ENCODE peak calls at places on chromosomes 5 and 9, in six cellular contexts. One of them, this sample, is unnamed.
A peak's percentile ranks its signal among the peaks of the same experiment; 100 is the strongest.

GRCh38 chr9:105065119-105066088 is 137.4 kb upstream of the ABCA1 start:
- DNase-seq in GM12878: no peak
- DNase-seq in SK-N-SH: no peak
- DNase-seq in H1: no peak
- DNase-seq in HepG2: peak; percentile 91
- DNase-seq in K562: no peak
- DNase-seq in this sample: no peak

GRCh38 chr5:135020111-135020895 is 13.7 kb downstream of the PITX1 start:
- DNase-seq in GM12878: no peak
- DNase-seq in SK-N-SH: peak; percentile 30
- DNase-seq in H1: no peak
- DNase-seq in HepG2: no peak
- DNase-seq in K562: no peak
- DNase-seq in this sample: no peak

GRCh38 chr5:14178091-14178490 is 34.9 kb downstream of the TRIO start:
- DNase-seq in GM12878: no peak
- DNase-seq in SK-N-SH: no peak
- DNase-seq in H1: no peak
- DNase-seq in HepG2: no peak
- DNase-seq in K562: no peak
- DNase-seq in this sample: no peak

GRCh38 chr5:154058055-154059038 is 19.6 kb downstream of the MFAP3 start:
- DNase-seq in GM12878: peak; percentile 63
- DNase-seq in SK-N-SH: no peak
- DNase-seq in H1: no peak
- DNase-seq in HepG2: no peak
- DNase-seq in K562: no peak
- DNase-seq in this sample: no peak

GRCh38 chr9:92100237-92100911 is 14.8 kb downstream of the SPTLC1 start:
- DNase-seq in GM12878: no peak
- DNase-seq in SK-N-SH: no peak
- DNase-seq in H1: no peak
- DNase-seq in HepG2: no peak
- DNase-seq in K562: no peak
- DNase-seq in this sample: no peak

GRCh38 chr9:99966720-99967119 is 60.3 kb downstream of the STX17 start:
- DNase-seq in GM12878: no peak
- DNase-seq in SK-N-SH: no peak
- DNase-seq in H1: no peak
- DNase-seq in HepG2: peak; percentile 69
- DNase-seq in K562: no peak
- DNase-seq in this sample: no peak

GRCh38 chr9:20472646-20473045 is 149.7 kb downstream of the MLLT3 start:
- DNase-seq in GM12878: no peak
- DNase-seq in SK-N-SH: no peak
- DNase-seq in H1: no peak
- DNase-seq in HepG2: no peak
- DNase-seq in K562: no peak
- DNase-seq in this sample: no peak

GRCh38 chr5:174972291-174972690 is 247.9 kb downstream of the MSX2 start:
- DNase-seq in GM12878: no peak
- DNase-seq in SK-N-SH: no peak
- DNase-seq in H1: no peak
- DNase-seq in HepG2: no peak
- DNase-seq in K562: no peak
- DNase-seq in this sample: no peak

GRCh38 chr5:156394642-156395393 is 67.9 kb downstream of the SGCD start:
- DNase-seq in GM12878: no peak
- DNase-seq in SK-N-SH: no peak
- DNase-seq in H1: no peak
- DNase-seq in HepG2: no peak
- DNase-seq in K562: no peak
- DNase-seq in this sample: no peak

GRCh38 chr9:122120672-122121071 is 27.6 kb upstream of the TTLL11 start:
- DNase-seq in GM12878: no peak
- DNase-seq in SK-N-SH: no peak
- DNase-seq in H1: no peak
- DNase-seq in HepG2: no peak
- DNase-seq in K562: no peak
- DNase-seq in this sample: no peak

GRCh38 chr5:163917741-163918140 is 412.3 kb downstream of the MAT2B start:
- DNase-seq in GM12878: no peak
- DNase-seq in SK-N-SH: no peak
- DNase-seq in H1: no peak
- DNase-seq in HepG2: no peak
- DNase-seq in K562: no peak
- DNase-seq in this sample: no peak

GRCh38 chr5:132905938-132906337 is 32.5 kb downstream of the LEAP2 start:
- DNase-seq in GM12878: no peak
- DNase-seq in SK-N-SH: no peak
- DNase-seq in H1: no peak
- DNase-seq in HepG2: peak; percentile 79
- DNase-seq in K562: no peak
- DNase-seq in this sample: no peak

DNA sequence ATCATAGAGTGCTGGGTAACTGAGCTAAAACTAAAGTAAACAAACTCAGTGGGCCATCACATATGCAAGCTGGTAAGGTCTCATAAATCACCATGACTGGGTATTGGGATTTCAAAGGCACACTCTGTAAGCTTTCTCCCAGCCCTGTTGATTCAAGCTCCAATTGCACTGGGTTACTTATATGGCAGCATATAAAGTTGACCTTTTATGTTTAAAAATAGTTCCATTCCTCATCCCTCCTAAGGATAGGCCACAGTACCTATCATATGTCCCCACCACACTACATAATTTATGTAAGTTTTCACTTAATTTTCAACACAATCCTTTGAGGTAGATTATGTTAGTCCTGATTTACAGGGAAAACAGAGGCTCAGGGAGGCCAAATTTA is 438.4 kb downstream of the RAB3C start:
- DNase-seq in GM12878: no peak
- DNase-seq in SK-N-SH: no peak
- DNase-seq in H1: no peak
- DNase-seq in HepG2: no peak
- DNase-seq in K562: no peak
- DNase-seq in this sample: no peak
- TF ChIP-seq GABPA in GM12878: no peak
- TF ChIP-seq GABPA in SK-N-SH: no peak
- TF ChIP-seq GABPA in H1: no peak
- TF ChIP-seq GABPA in HepG2: no peak
- TF ChIP-seq GABPA in K562: no peak
- TF ChIP-seq GABPA in this sample: no peak

GRCh38 chr9:2781336-2781735 is 62.6 kb downstream of the PUM3 start:
- DNase-seq in GM12878: no peak
- DNase-seq in SK-N-SH: no peak
- DNase-seq in H1: no peak
- DNase-seq in HepG2: no peak
- DNase-seq in K562: no peak
- DNase-seq in this sample: no peak

GRCh38 chr9:2787065-2787464 is 56.8 kb downstream of the PUM3 start:
- DNase-seq in GM12878: no peak
- DNase-seq in SK-N-SH: no peak
- DNase-seq in H1: no peak
- DNase-seq in HepG2: no peak
- DNase-seq in K562: no peak
- DNase-seq in this sample: no peak

GRCh38 chr9:2780846-2781245 is 63.0 kb downstream of the PUM3 start:
- DNase-seq in GM12878: no peak
- DNase-seq in SK-N-SH: no peak
- DNase-seq in H1: no peak
- DNase-seq in HepG2: no peak
- DNase-seq in K562: no peak
- DNase-seq in this sample: no peak

GRCh38 chr9:2788948-2789347 is 54.9 kb downstream of the PUM3 start:
- DNase-seq in GM12878: no peak
- DNase-seq in SK-N-SH: no peak
- DNase-seq in H1: no peak
- DNase-seq in HepG2: no peak
- DNase-seq in K562: no peak
- DNase-seq in this sample: no peak

DNA sequence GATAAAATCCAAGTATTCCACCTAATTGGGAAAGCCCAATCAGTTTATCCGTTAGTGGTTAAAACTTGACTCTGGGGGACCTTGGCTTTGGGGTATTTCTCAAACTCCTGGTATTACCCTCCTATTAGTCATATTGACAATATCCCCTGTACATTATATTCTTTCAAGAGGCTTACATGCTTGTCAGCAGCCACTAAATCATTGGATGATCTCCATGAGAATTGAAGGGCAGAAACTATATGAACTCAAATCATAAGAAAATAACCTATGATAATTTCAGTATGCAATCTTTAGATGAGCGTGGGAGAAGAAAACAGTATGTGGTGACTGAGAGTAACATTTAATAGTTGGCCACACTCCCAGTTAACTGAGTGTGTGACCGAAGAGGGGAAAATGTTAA is 58.8 kb downstream of the PUM3 start:
- DNase-seq in GM12878: no peak
- DNase-seq in SK-N-SH: no peak
- DNase-seq in H1: no peak
- DNase-seq in HepG2: no peak
- DNase-seq in K562: no peak
- DNase-seq in this sample: no peak
- H3K27ac ChIP-seq in GM12878: no peak overlapping the region
- H3K27ac ChIP-seq in SK-N-SH: no peak overlapping the region
- H3K27ac ChIP-seq in H1: no peak overlapping the region
- H3K27ac ChIP-seq in HepG2: no peak overlapping the region
- H3K27ac ChIP-seq in K562: no peak overlapping the region
- H3K27ac ChIP-seq in this sample: no peak overlapping the region

DNA sequence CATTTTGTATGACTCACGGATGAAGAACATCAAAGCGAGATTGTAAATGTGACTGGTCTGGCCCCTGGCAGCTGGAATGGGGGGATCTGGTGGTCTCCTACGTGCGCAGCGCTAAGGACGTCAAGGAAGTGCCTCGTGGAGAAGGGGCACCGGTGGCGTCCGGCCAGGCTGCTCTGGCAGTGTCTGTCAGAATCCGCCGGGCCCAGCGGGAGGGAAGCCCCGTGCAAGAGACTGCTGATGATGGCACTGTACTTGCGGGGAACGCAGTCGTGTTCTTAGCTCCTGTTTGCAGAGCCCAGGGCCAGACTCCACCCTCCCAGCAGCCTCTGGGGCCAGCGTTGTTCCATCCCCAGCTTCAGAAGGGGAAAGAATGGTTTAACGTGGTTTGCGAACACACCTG is 75.5 kb downstream of the COL5A1 start:
- DNase-seq in GM12878: no peak
- DNase-seq in SK-N-SH: no peak
- DNase-seq in H1: no peak
- DNase-seq in HepG2: no peak
- DNase-seq in K562: no peak
- DNase-seq in this sample: no peak
- TF ChIP-seq GABPA in GM12878: no peak
- TF ChIP-seq GABPA in SK-N-SH: no peak
- TF ChIP-seq GABPA in H1: no peak
- TF ChIP-seq GABPA in HepG2: no peak
- TF ChIP-seq GABPA in K562: no peak
- TF ChIP-seq GABPA in this sample: no peak

GRCh38 chr5:58922392-58923171 is 339.7 kb downstream of the RAB3C start:
- DNase-seq in GM12878: no peak
- DNase-seq in SK-N-SH: no peak
- DNase-seq in H1: no peak
- DNase-seq in HepG2: no peak
- DNase-seq in K562: no peak
- DNase-seq in this sample: no peak
- H3K27ac ChIP-seq in GM12878: no peak overlapping the region
- H3K27ac ChIP-seq in SK-N-SH: no peak overlapping the region
- H3K27ac ChIP-seq in H1: no peak overlapping the region
- H3K27ac ChIP-seq in HepG2: no peak overlapping the region
- H3K27ac ChIP-seq in K562: no peak overlapping the region
- H3K27ac ChIP-seq in this sample: no peak overlapping the region

GRCh38 chr9:27129221-27129620 is 20.2 kb downstream of the TEK start:
- DNase-seq in GM12878: no peak
- DNase-seq in SK-N-SH: no peak
- DNase-seq in H1: no peak
- DNase-seq in HepG2: no peak
- DNase-seq in K562: no peak
- DNase-seq in this sample: no peak
- TF ChIP-seq GABPA in GM12878: no peak
- TF ChIP-seq GABPA in SK-N-SH: no peak
- TF ChIP-seq GABPA in H1: no peak
- TF ChIP-seq GABPA in HepG2: no peak
- TF ChIP-seq GABPA in K562: no peak
- TF ChIP-seq GABPA in this sample: no peak

GRCh38 chr9:18347381-18348084 is 126.4 kb upstream of the ADAMTSL1 start:
- DNase-seq in GM12878: no peak
- DNase-seq in SK-N-SH: no peak
- DNase-seq in H1: no peak
- DNase-seq in HepG2: no peak
- DNase-seq in K562: no peak
- DNase-seq in this sample: no peak
- H3K27ac ChIP-seq in GM12878: no peak overlapping the region
- H3K27ac ChIP-seq in SK-N-SH: peak overlapping the region; percentile 2
- H3K27ac ChIP-seq in H1: no peak overlapping the region
- H3K27ac ChIP-seq in HepG2: no peak overlapping the region
- H3K27ac ChIP-seq in K562: no peak overlapping the region
- H3K27ac ChIP-seq in this sample: no peak overlapping the region

GRCh38 chr9:13967011-13967410 is 346.9 kb downstream of the NFIB start:
- DNase-seq in GM12878: no peak
- DNase-seq in SK-N-SH: no peak
- DNase-seq in H1: no peak
- DNase-seq in HepG2: no peak
- DNase-seq in K562: no peak
- DNase-seq in this sample: no peak
- TF ChIP-seq GABPA in GM12878: no peak
- TF ChIP-seq GABPA in SK-N-SH: no peak
- TF ChIP-seq GABPA in H1: no peak
- TF ChIP-seq GABPA in HepG2: no peak
- TF ChIP-seq GABPA in K562: no peak
- TF ChIP-seq GABPA in this sample: no peak

GRCh38 chr9:112011051-112011620 is 114.5 kb downstream of the UGCG start:
- DNase-seq in GM12878: no peak
- DNase-seq in SK-N-SH: no peak
- DNase-seq in H1: no peak
- DNase-seq in HepG2: no peak
- DNase-seq in K562: no peak
- DNase-seq in this sample: no peak
- H3K27ac ChIP-seq in GM12878: peak overlapping the region; percentile 92
- H3K27ac ChIP-seq in SK-N-SH: peak overlapping the region; percentile 97
- H3K27ac ChIP-seq in H1: no peak overlapping the region
- H3K27ac ChIP-seq in HepG2: no peak overlapping the region
- H3K27ac ChIP-seq in K562: no peak overlapping the region
- H3K27ac ChIP-seq in this sample: no peak overlapping the region

This sample was measured in HL-60.